ENCODE peak calls at places on chromosome 19, in ten cellular contexts. One of them, this sample, is unnamed. For H3K36me3, the result is how much of the 10 kb centered on the place peaks cover.

GRCh38 chr19:12769689-12770088 is 5.7 kb downstream of the HOOK2 start:
- DNase-seq in BE2C: peak
- DNase-seq in cardiac muscle cell: no peak
- DNase-seq in mesenchymal stem cell: no peak
- DNase-seq in neural progenitor cell: peak
- DNase-seq in astrocyte: no peak
- DNase-seq in CD4-positive, CD25-positive, alpha-beta regulatory T cell: peak
- DNase-seq in endothelial cell of umbilical vein: no peak
- DNase-seq in IMR-90: no peak
- DNase-seq in Caco-2: no peak
- DNase-seq in this sample: no peak

GRCh38 chr19:8324186-8325050 is 3.1 kb downstream of the RPS28 start:
- DNase-seq in mesenchymal stem cell: no peak
- DNase-seq in cardiac muscle cell: no peak
- DNase-seq in astrocyte: no peak
- DNase-seq in IMR-90: no peak
- DNase-seq in neural progenitor cell: no peak
- DNase-seq in endothelial cell of umbilical vein: no peak
- DNase-seq in BE2C: peak
- DNase-seq in CD4-positive, CD25-positive, alpha-beta regulatory T cell: no peak
- DNase-seq in Caco-2: no peak
- DNase-seq in this sample: no peak

GRCh38 chr19:55406091-55406868 is 1.3 kb downstream of the UBE2S start:
- DNase-seq in astrocyte: no peak
- DNase-seq in Caco-2: no peak
- DNase-seq in cardiac muscle cell: no peak
- DNase-seq in endothelial cell of umbilical vein: no peak
- DNase-seq in mesenchymal stem cell: no peak
- DNase-seq in IMR-90: no peak
- DNase-seq in CD4-positive, CD25-positive, alpha-beta regulatory T cell: no peak
- DNase-seq in neural progenitor cell: no peak
- DNase-seq in BE2C: no peak
- DNase-seq in this sample: no peak

GRCh38 chr19:19661141-19661674 is 2.3 kb downstream of the ATP13A1 start:
- DNase-seq in Caco-2: no peak
- DNase-seq in IMR-90: no peak
- DNase-seq in mesenchymal stem cell: no peak
- DNase-seq in neural progenitor cell: peak
- DNase-seq in BE2C: no peak
- DNase-seq in astrocyte: no peak
- DNase-seq in endothelial cell of umbilical vein: no peak
- DNase-seq in cardiac muscle cell: no peak
- DNase-seq in CD4-positive, CD25-positive, alpha-beta regulatory T cell: no peak
- DNase-seq in this sample: no peak

GRCh38 chr19:3042545-3043267 is 13.6 kb upstream of the TLE2 start:
- DNase-seq in CD4-positive, CD25-positive, alpha-beta regulatory T cell: no peak
- DNase-seq in mesenchymal stem cell: no peak
- DNase-seq in cardiac muscle cell: no peak
- DNase-seq in Caco-2: no peak
- DNase-seq in IMR-90: no peak
- DNase-seq in endothelial cell of umbilical vein: no peak
- DNase-seq in BE2C: no peak
- DNase-seq in astrocyte: no peak
- DNase-seq in neural progenitor cell: no peak
- DNase-seq in this sample: peak

GRCh38 chr19:5355076-5355475 is 14.5 kb upstream of the PTPRS start:
- DNase-seq in endothelial cell of umbilical vein: no peak
- DNase-seq in IMR-90: no peak
- DNase-seq in neural progenitor cell: no peak
- DNase-seq in BE2C: peak
- DNase-seq in cardiac muscle cell: no peak
- DNase-seq in Caco-2: no peak
- DNase-seq in mesenchymal stem cell: no peak
- DNase-seq in CD4-positive, CD25-positive, alpha-beta regulatory T cell: no peak
- DNase-seq in astrocyte: no peak
- DNase-seq in this sample: no peak

GRCh38 chr19:33825556-33825955 is 28.9 kb downstream of the KCTD15 start:
- DNase-seq in mesenchymal stem cell: no peak
- DNase-seq in BE2C: no peak
- DNase-seq in IMR-90: no peak
- DNase-seq in endothelial cell of umbilical vein: no peak
- DNase-seq in Caco-2: no peak
- DNase-seq in astrocyte: no peak
- DNase-seq in cardiac muscle cell: no peak
- DNase-seq in CD4-positive, CD25-positive, alpha-beta regulatory T cell: no peak
- DNase-seq in neural progenitor cell: no peak
- DNase-seq in this sample: no peak

GRCh38 chr19:19409235-19410030 is 4.0 kb downstream of the GATAD2A start:
- DNase-seq in astrocyte: no peak
- DNase-seq in endothelial cell of umbilical vein: no peak
- DNase-seq in cardiac muscle cell: no peak
- DNase-seq in neural progenitor cell: peak
- DNase-seq in CD4-positive, CD25-positive, alpha-beta regulatory T cell: no peak
- DNase-seq in mesenchymal stem cell: no peak
- DNase-seq in IMR-90: no peak
- DNase-seq in Caco-2: peak
- DNase-seq in BE2C: no peak
- DNase-seq in this sample: no peak

GRCh38 chr19:3850320-3850972 is 18.4 kb downstream of the ZFR2 start:
- DNase-seq in endothelial cell of umbilical vein: no peak
- DNase-seq in cardiac muscle cell: no peak
- DNase-seq in IMR-90: no peak
- DNase-seq in Caco-2: no peak
- DNase-seq in mesenchymal stem cell: no peak
- DNase-seq in CD4-positive, CD25-positive, alpha-beta regulatory T cell: no peak
- DNase-seq in BE2C: no peak
- DNase-seq in neural progenitor cell: no peak
- DNase-seq in astrocyte: no peak
- DNase-seq in this sample: no peak

GRCh38 chr19:47315125-47315821 is 5.6 kb downstream of the C5AR1 start:
- DNase-seq in endothelial cell of umbilical vein: peak
- DNase-seq in IMR-90: peak
- DNase-seq in Caco-2: peak
- DNase-seq in CD4-positive, CD25-positive, alpha-beta regulatory T cell: no peak
- DNase-seq in mesenchymal stem cell: peak
- DNase-seq in BE2C: no peak
- DNase-seq in cardiac muscle cell: peak
- DNase-seq in astrocyte: peak
- DNase-seq in neural progenitor cell: no peak
- DNase-seq in this sample: peak

GRCh38 chr19:10928563-10929401 is at the start of the genes TIMM29 and YIPF2:
- DNase-seq in IMR-90: peak
- DNase-seq in CD4-positive, CD25-positive, alpha-beta regulatory T cell: peak
- DNase-seq in endothelial cell of umbilical vein: peak
- DNase-seq in Caco-2: peak
- DNase-seq in neural progenitor cell: peak
- DNase-seq in cardiac muscle cell: peak
- DNase-seq in astrocyte: peak
- DNase-seq in mesenchymal stem cell: peak
- DNase-seq in BE2C: peak
- DNase-seq in this sample: peak

GRCh38 chr19:15379996-15380647 is 535 bp upstream of the AKAP8 start:
- DNase-seq in cardiac muscle cell: peak
- DNase-seq in astrocyte: peak
- DNase-seq in Caco-2: peak
- DNase-seq in neural progenitor cell: no peak
- DNase-seq in endothelial cell of umbilical vein: peak
- DNase-seq in IMR-90: peak
- DNase-seq in mesenchymal stem cell: peak
- DNase-seq in BE2C: peak
- DNase-seq in CD4-positive, CD25-positive, alpha-beta regulatory T cell: no peak
- DNase-seq in this sample: no peak

GRCh38 chr19:35107541-35107939 is 8.1 kb upstream of the FXYD3 start:
- DNase-seq in IMR-90: no peak
- DNase-seq in cardiac muscle cell: peak
- DNase-seq in neural progenitor cell: no peak
- DNase-seq in Caco-2: no peak
- DNase-seq in BE2C: no peak
- DNase-seq in astrocyte: peak
- DNase-seq in endothelial cell of umbilical vein: no peak
- DNase-seq in CD4-positive, CD25-positive, alpha-beta regulatory T cell: no peak
- DNase-seq in mesenchymal stem cell: no peak
- DNase-seq in this sample: no peak

GRCh38 chr19:47538812-47539211 is 23.9 kb upstream of the NAPA start:
- DNase-seq in CD4-positive, CD25-positive, alpha-beta regulatory T cell: no peak
- DNase-seq in neural progenitor cell: no peak
- DNase-seq in BE2C: no peak
- DNase-seq in Caco-2: no peak
- DNase-seq in cardiac muscle cell: no peak
- DNase-seq in mesenchymal stem cell: no peak
- DNase-seq in IMR-90: no peak
- DNase-seq in endothelial cell of umbilical vein: no peak
- DNase-seq in astrocyte: no peak
- DNase-seq in this sample: no peak

GRCh38 chr19:3723883-3724282 is 15.7 kb downstream of the TJP3 start:
- DNase-seq in IMR-90: no peak
- DNase-seq in BE2C: no peak
- DNase-seq in neural progenitor cell: peak
- DNase-seq in astrocyte: no peak
- DNase-seq in Caco-2: no peak
- DNase-seq in mesenchymal stem cell: no peak
- DNase-seq in cardiac muscle cell: no peak
- DNase-seq in endothelial cell of umbilical vein: no peak
- DNase-seq in CD4-positive, CD25-positive, alpha-beta regulatory T cell: no peak
- DNase-seq in this sample: no peak

GRCh38 chr19:588093-588742 is 1.5 kb upstream of the HCN2 start:
- DNase-seq in CD4-positive, CD25-positive, alpha-beta regulatory T cell: peak
- DNase-seq in IMR-90: peak
- DNase-seq in neural progenitor cell: peak
- DNase-seq in cardiac muscle cell: peak
- DNase-seq in mesenchymal stem cell: peak
- DNase-seq in Caco-2: peak
- DNase-seq in BE2C: peak
- DNase-seq in endothelial cell of umbilical vein: peak
- DNase-seq in astrocyte: no peak
- DNase-seq in this sample: peak

GRCh38 chr19:15249560-15249874 is 17.3 kb upstream of the EPHX3 start:
- DNase-seq in CD4-positive, CD25-positive, alpha-beta regulatory T cell: no peak
- DNase-seq in endothelial cell of umbilical vein: no peak
- DNase-seq in neural progenitor cell: no peak
- DNase-seq in astrocyte: no peak
- DNase-seq in cardiac muscle cell: no peak
- DNase-seq in BE2C: no peak
- DNase-seq in IMR-90: no peak
- DNase-seq in Caco-2: no peak
- DNase-seq in mesenchymal stem cell: no peak
- DNase-seq in this sample: no peak

GRCh38 chr19:48874309-48875135 is 2.3 kb downstream of the PPP1R15A start:
- DNase-seq in IMR-90: peak
- DNase-seq in cardiac muscle cell: peak
- DNase-seq in neural progenitor cell: peak
- DNase-seq in BE2C: peak
- DNase-seq in astrocyte: peak
- DNase-seq in endothelial cell of umbilical vein: peak
- DNase-seq in Caco-2: no peak
- DNase-seq in mesenchymal stem cell: peak
- DNase-seq in CD4-positive, CD25-positive, alpha-beta regulatory T cell: peak
- DNase-seq in this sample: no peak
- H3K36me3 ChIP-seq in IMR-90: under half
- H3K36me3 ChIP-seq in cardiac muscle cell: under half
- H3K36me3 ChIP-seq in neural progenitor cell: under half
- H3K36me3 ChIP-seq in BE2C: under half
- H3K36me3 ChIP-seq in astrocyte: under half
- H3K36me3 ChIP-seq in endothelial cell of umbilical vein: under half
- H3K36me3 ChIP-seq in Caco-2: under half
- H3K36me3 ChIP-seq in mesenchymal stem cell: under half
- H3K36me3 ChIP-seq in CD4-positive, CD25-positive, alpha-beta regulatory T cell: under half
- H3K36me3 ChIP-seq in this sample: under half

GRCh38 chr19:6890938-6891337 is 3.6 kb downstream of the ADGRE1 start:
- DNase-seq in CD4-positive, CD25-positive, alpha-beta regulatory T cell: no peak
- DNase-seq in astrocyte: no peak
- DNase-seq in endothelial cell of umbilical vein: no peak
- DNase-seq in cardiac muscle cell: no peak
- DNase-seq in mesenchymal stem cell: no peak
- DNase-seq in Caco-2: no peak
- DNase-seq in IMR-90: no peak
- DNase-seq in neural progenitor cell: no peak
- DNase-seq in BE2C: no peak
- DNase-seq in this sample: no peak

GRCh38 chr19:6887326-6887725 is at the start of gene ADGRE1:
- DNase-seq in Caco-2: no peak
- DNase-seq in neural progenitor cell: no peak
- DNase-seq in IMR-90: no peak
- DNase-seq in mesenchymal stem cell: no peak
- DNase-seq in astrocyte: no peak
- DNase-seq in BE2C: no peak
- DNase-seq in cardiac muscle cell: no peak
- DNase-seq in CD4-positive, CD25-positive, alpha-beta regulatory T cell: no peak
- DNase-seq in endothelial cell of umbilical vein: no peak
- DNase-seq in this sample: no peak

GRCh38 chr19:6886272-6886671 is 1.1 kb upstream of the ADGRE1 start:
- DNase-seq in endothelial cell of umbilical vein: no peak
- DNase-seq in cardiac muscle cell: no peak
- DNase-seq in mesenchymal stem cell: no peak
- DNase-seq in IMR-90: no peak
- DNase-seq in Caco-2: no peak
- DNase-seq in neural progenitor cell: no peak
- DNase-seq in CD4-positive, CD25-positive, alpha-beta regulatory T cell: no peak
- DNase-seq in astrocyte: no peak
- DNase-seq in BE2C: no peak
- DNase-seq in this sample: no peak

GRCh38 chr19:6890421-6890913 is 3.1 kb downstream of the ADGRE1 start:
- DNase-seq in CD4-positive, CD25-positive, alpha-beta regulatory T cell: no peak
- DNase-seq in astrocyte: no peak
- DNase-seq in mesenchymal stem cell: no peak
- DNase-seq in IMR-90: no peak
- DNase-seq in BE2C: no peak
- DNase-seq in endothelial cell of umbilical vein: no peak
- DNase-seq in neural progenitor cell: no peak
- DNase-seq in Caco-2: no peak
- DNase-seq in cardiac muscle cell: no peak
- DNase-seq in this sample: no peak

GRCh38 chr19:6888967-6889366 is 1.6 kb downstream of the ADGRE1 start:
- DNase-seq in cardiac muscle cell: no peak
- DNase-seq in BE2C: no peak
- DNase-seq in Caco-2: no peak
- DNase-seq in CD4-positive, CD25-positive, alpha-beta regulatory T cell: no peak
- DNase-seq in IMR-90: no peak
- DNase-seq in neural progenitor cell: no peak
- DNase-seq in endothelial cell of umbilical vein: no peak
- DNase-seq in astrocyte: no peak
- DNase-seq in mesenchymal stem cell: no peak
- DNase-seq in this sample: no peak
- H3K36me3 ChIP-seq in cardiac muscle cell: under half
- H3K36me3 ChIP-seq in BE2C: under half
- H3K36me3 ChIP-seq in Caco-2: under half
- H3K36me3 ChIP-seq in CD4-positive, CD25-positive, alpha-beta regulatory T cell: under half
- H3K36me3 ChIP-seq in IMR-90: under half
- H3K36me3 ChIP-seq in neural progenitor cell: under half
- H3K36me3 ChIP-seq in endothelial cell of umbilical vein: under half
- H3K36me3 ChIP-seq in astrocyte: under half
- H3K36me3 ChIP-seq in mesenchymal stem cell: under half
- H3K36me3 ChIP-seq in this sample: under half

GRCh38 chr19:18308051-18308947 is 14.6 kb downstream of the LSM4 start:
- DNase-seq in neural progenitor cell: no peak
- DNase-seq in endothelial cell of umbilical vein: no peak
- DNase-seq in cardiac muscle cell: no peak
- DNase-seq in Caco-2: no peak
- DNase-seq in IMR-90: no peak
- DNase-seq in CD4-positive, CD25-positive, alpha-beta regulatory T cell: no peak
- DNase-seq in astrocyte: no peak
- DNase-seq in BE2C: no peak
- DNase-seq in mesenchymal stem cell: no peak
- DNase-seq in this sample: no peak
- H3K36me3 ChIP-seq in neural progenitor cell: under half
- H3K36me3 ChIP-seq in endothelial cell of umbilical vein: under half
- H3K36me3 ChIP-seq in cardiac muscle cell: under half
- H3K36me3 ChIP-seq in Caco-2: under half
- H3K36me3 ChIP-seq in IMR-90: under half
- H3K36me3 ChIP-seq in CD4-positive, CD25-positive, alpha-beta regulatory T cell: under half
- H3K36me3 ChIP-seq in astrocyte: under half
- H3K36me3 ChIP-seq in BE2C: half or more
- H3K36me3 ChIP-seq in mesenchymal stem cell: half or more
- H3K36me3 ChIP-seq in this sample: under half

GRCh38 chr19:51978882-51979281 is 7.8 kb downstream of the ZNF350 start:
- DNase-seq in mesenchymal stem cell: no peak
- DNase-seq in endothelial cell of umbilical vein: no peak
- DNase-seq in BE2C: no peak
- DNase-seq in astrocyte: no peak
- DNase-seq in IMR-90: no peak
- DNase-seq in neural progenitor cell: no peak
- DNase-seq in Caco-2: no peak
- DNase-seq in CD4-positive, CD25-positive, alpha-beta regulatory T cell: no peak
- DNase-seq in cardiac muscle cell: no peak
- DNase-seq in this sample: no peak
- H3K36me3 ChIP-seq in mesenchymal stem cell: under half
- H3K36me3 ChIP-seq in endothelial cell of umbilical vein: under half
- H3K36me3 ChIP-seq in BE2C: under half
- H3K36me3 ChIP-seq in astrocyte: under half
- H3K36me3 ChIP-seq in IMR-90: under half
- H3K36me3 ChIP-seq in neural progenitor cell: under half
- H3K36me3 ChIP-seq in Caco-2: under half
- H3K36me3 ChIP-seq in CD4-positive, CD25-positive, alpha-beta regulatory T cell: half or more
- H3K36me3 ChIP-seq in cardiac muscle cell: under half
- H3K36me3 ChIP-seq in this sample: under half

This sample was measured in A673.